ENCODE peak calls at places on chromosomes 13 and 19, in nine cellular contexts. N, J, V, W, D, Q, R, M and X are unnamed samples.

GRCh38 chr19:5016781-5017180 is 47.9 kb downstream of the KDM4B start:
- DNase-seq in R (no peak), N (no peak), W (no peak), V (no peak), D (no peak), M (no peak), J (no peak), Q (no peak), X (no peak)

GRCh38 chr13:99796175-99796819 is 175.3 kb downstream of the ZIC5 start:
- DNase-seq in J (no peak), R (no peak), Q (peak), N (no peak), V (no peak), W (no peak), D (no peak), M (peak), X (no peak)

GRCh38 chr19:42081584-42082258 is 5.8 kb downstream of the ZNF574 start:
- DNase-seq in D (no peak), V (no peak), R (no peak), J (no peak), N (no peak), M (peak), W (no peak), Q (no peak), X (no peak)

GRCh38 chr13:98333481-98333880 is 156.4 kb upstream of the RNF113B start:
- DNase-seq in W (no peak), D (no peak), V (no peak), M (no peak), N (no peak), J (no peak), R (no peak), Q (peak), X (no peak)

GRCh38 chr19:54606891-54607781 is 13.7 kb downstream of the LILRA1 start:
- DNase-seq in W (no peak), J (no peak), D (no peak), N (peak), V (no peak), Q (no peak), M (no peak), R (no peak), X (no peak)

GRCh38 chr19:33143897-33144405 is 12.0 kb downstream of the WDR88 start:
- DNase-seq in J (peak), Q (peak), R (peak), W (peak), M (peak), V (peak), D (peak), N (peak), X (peak)

GRCh38 chr13:27171244-27171829 is at the start of gene USP12:
- DNase-seq in D (no peak), M (peak), J (peak), W (no peak), R (no peak), Q (peak), V (peak), N (no peak), X (peak)

GRCh38 chr19:39136225-39136940 is 10.8 kb downstream of the PAK4 start:
- DNase-seq in D (peak), R (no peak), J (no peak), Q (peak), M (no peak), W (no peak), N (no peak), V (no peak), X (no peak)

GRCh38 chr19:35908977-35909683 is 1.0 kb upstream of the TYROBP start:
- DNase-seq in V (no peak), R (peak), W (no peak), Q (no peak), D (no peak), M (no peak), N (no peak), J (peak), X (peak)

GRCh38 chr13:45546410-45546765 is 69.2 kb downstream of the ERICH6B start:
- DNase-seq in N (no peak), D (no peak), M (no peak), W (no peak), Q (no peak), V (no peak), R (no peak), J (no peak), X (no peak)

GRCh38 chr19:4703671-4704316 is 19.8 kb downstream of the DPP9 start:
- DNase-seq in D (no peak), W (no peak), R (no peak), Q (no peak), V (no peak), J (no peak), M (no peak), N (no peak), X (no peak)

GRCh38 chr19:21472507-21472906 is 32.9 kb upstream of the ZNF429 start:
- DNase-seq in V (no peak), W (no peak), N (no peak), R (no peak), J (no peak), M (no peak), Q (no peak), D (no peak), X (no peak)

GRCh38 chr13:45162194-45162593 is 38.7 kb downstream of the KCTD4 start:
- DNase-seq in N (no peak), W (no peak), J (no peak), M (peak), R (no peak), Q (no peak), V (no peak), D (no peak), X (no peak)

GRCh38 chr19:23817519-23817918 is 58.8 kb upstream of the ZNF681 start:
- DNase-seq in V (peak), M (peak), N (no peak), Q (peak), J (no peak), R (no peak), W (peak), D (no peak), X (no peak)

GRCh38 chr19:35350591-35350990 is 2.9 kb downstream of the FFAR1 start:
- DNase-seq in N (peak), V (no peak), D (peak), M (no peak), J (no peak), R (no peak), W (no peak), Q (peak), X (no peak)

GRCh38 chr13:91181892-91182291 is 165.6 kb upstream of the MIR17HG start:
- DNase-seq in M (no peak), V (no peak), N (no peak), W (no peak), R (no peak), J (no peak), Q (no peak), D (no peak), X (no peak)

GRCh38 chr19:703651-704446 is 4.9 kb upstream of the PALM start:
- DNase-seq in Q (peak), N (no peak), W (peak), D (peak), V (peak), R (peak), M (peak), J (peak), X (no peak)

GRCh38 chr13:99468971-99469545 is 32.2 kb upstream of the TM9SF2 start:
- DNase-seq in D (no peak), Q (peak), N (no peak), V (no peak), J (no peak), R (no peak), W (no peak), M (peak), X (no peak)

GRCh38 chr13:78680611-78681010 is 21.7 kb upstream of the OBI1 start:
- DNase-seq in W (no peak), J (no peak), M (no peak), D (no peak), N (no peak), V (no peak), Q (no peak), R (no peak), X (no peak)

GRCh38 chr19:18635831-18636182 is 1.0 kb upstream of the KLHL26 start:
- DNase-seq in V (no peak), W (no peak), M (no peak), J (no peak), R (no peak), Q (no peak), D (no peak), N (no peak), X (no peak)

GRCh38 chr13:85095887-85096286 is 703.3 kb downstream of the SLITRK6 start:
- DNase-seq in D (no peak), J (no peak), N (no peak), W (no peak), M (no peak), V (no peak), Q (no peak), R (no peak), X (no peak)

GRCh38 chr13:113305208-113305607 is 8.2 kb downstream of the LAMP1 start:
- DNase-seq in V (no peak), D (no peak), N (no peak), M (peak), W (no peak), R (peak), J (no peak), Q (no peak), X (no peak)

GRCh38 chr19:31257025-31257424 is 92.2 kb downstream of the TSHZ3 start:
- DNase-seq in V (no peak), Q (no peak), W (no peak), N (peak), R (no peak), D (no peak), M (no peak), J (no peak), X (no peak)

GRCh38 chr13:87999141-87999765 is 328.1 kb downstream of the SLITRK5 start:
- DNase-seq in W (no peak), M (peak), J (no peak), R (no peak), N (no peak), V (no peak), Q (no peak), D (no peak), X (no peak)

GRCh38 chr13:87999791-88000190 is 328.6 kb downstream of the SLITRK5 start:
- DNase-seq in N (no peak), R (no peak), W (no peak), D (no peak), V (no peak), J (no peak), M (no peak), Q (no peak), X (no peak)

GRCh38 chr13:88000787-88001186 is 329.6 kb downstream of the SLITRK5 start:
- DNase-seq in M (no peak), D (no peak), V (no peak), W (no peak), Q (peak), J (no peak), N (no peak), R (no peak), X (no peak)

GRCh38 chr13:88000239-88000638 is 329.1 kb downstream of the SLITRK5 start:
- DNase-seq in V (no peak), J (no peak), Q (peak), M (no peak), W (no peak), D (peak), R (no peak), N (no peak), X (no peak)

GRCh38 chr13:88005188-88005587 is 334.0 kb downstream of the SLITRK5 start:
- DNase-seq in N (no peak), D (no peak), V (no peak), W (no peak), R (no peak), Q (no peak), M (no peak), J (no peak), X (no peak)
- TF ChIP-seq CTCF in N (no peak), D (no peak), V (no peak), W (no peak), R (no peak), Q (peak), M (no peak), J (no peak), X (no peak)

GRCh38 chr19:2624537-2625091 is 77.9 kb downstream of the GNG7 start:
- DNase-seq in J (peak), M (no peak), W (no peak), R (no peak), Q (peak), N (no peak), V (no peak), D (no peak), X (no peak)
- TF ChIP-seq CTCF in J (peak), M (no peak), W (no peak), R (no peak), Q (peak), N (peak), V (no peak), D (peak), X (no peak)

DNA sequence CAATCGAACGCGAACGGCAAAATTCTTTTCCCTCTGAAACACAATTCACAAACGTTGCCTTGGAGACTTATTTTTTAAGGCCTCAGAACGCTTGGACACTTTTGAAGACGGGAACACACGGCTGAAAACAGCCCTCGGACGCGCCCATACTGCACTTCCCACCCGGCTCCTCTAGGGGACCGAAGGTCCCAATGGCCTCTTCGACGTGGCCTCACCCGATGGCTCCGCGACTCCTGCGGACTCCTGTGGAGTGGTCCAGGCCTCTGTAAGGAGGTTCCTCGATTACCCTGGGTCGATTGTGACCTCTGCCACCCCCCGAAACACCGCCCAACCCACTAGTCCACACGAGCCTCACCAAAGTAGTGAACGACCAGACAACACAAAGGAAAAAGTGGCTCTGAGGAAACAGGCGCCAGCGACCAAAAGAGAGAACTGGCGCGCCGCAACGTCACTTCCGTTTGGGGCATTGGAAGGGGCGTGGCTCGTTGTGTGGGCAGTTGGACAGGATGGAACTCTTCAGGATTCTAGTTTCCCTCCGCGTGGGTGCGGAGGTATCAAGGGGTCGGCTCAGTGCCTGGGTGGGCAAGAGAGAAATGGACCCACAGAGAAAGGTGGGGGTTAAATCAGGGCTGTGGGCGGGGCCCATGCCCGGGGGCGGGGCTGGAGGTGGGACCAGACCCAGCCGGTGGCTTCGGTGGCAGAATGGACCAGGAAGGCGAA is at the start of gene ZNF560:
- DNase-seq in M (peak), Q (peak), R (no peak), W (no peak), V (no peak), J (no peak), N (no peak), D (no peak), X (no peak)
- TF ChIP-seq CTCF in M (peak), Q (peak), R (no peak), W (no peak), V (no peak), J (no peak), N (no peak), D (no peak), X (no peak)

DNA sequence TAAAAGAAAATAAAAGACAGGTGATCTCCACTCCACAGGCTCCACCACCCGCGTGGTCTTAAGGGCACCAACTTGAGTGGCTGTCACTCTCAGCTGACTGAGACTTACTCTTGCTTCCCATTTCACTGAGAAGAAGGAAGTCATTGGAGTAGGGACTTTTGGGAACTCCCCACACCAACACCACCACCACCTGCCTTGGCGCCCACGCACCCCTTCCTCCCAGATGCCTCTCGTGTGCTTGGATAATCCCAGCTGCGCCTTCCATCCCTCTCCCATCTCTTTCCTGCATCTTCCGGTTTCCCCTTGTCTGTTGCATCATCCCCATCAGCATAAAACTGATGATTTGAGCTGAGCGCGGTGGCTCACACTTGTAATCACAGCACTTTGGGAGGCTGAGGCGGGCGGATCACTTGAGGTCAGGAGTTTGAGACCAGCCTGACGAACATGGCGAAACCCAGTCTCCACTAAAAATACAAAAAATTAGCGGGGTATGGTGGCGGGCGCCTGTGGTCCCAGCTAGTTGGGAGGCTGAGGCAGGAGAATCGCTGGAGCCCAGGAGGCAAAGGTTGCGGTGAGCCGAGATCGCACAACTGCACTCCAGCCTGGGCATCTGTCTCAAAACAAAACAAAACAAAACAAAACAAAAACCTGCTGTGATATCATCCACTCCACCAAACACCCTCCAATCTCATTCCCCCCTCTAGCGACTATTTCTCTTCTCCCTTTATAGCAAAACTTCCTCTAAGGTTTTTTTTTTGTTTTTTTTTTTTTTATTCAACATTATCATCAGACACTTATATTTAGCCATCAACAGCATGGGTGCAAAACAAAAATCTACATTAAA is 25.5 kb downstream of the AP2S1 start:
- DNase-seq in N (no peak), M (no peak), V (no peak), D (no peak), Q (no peak), R (no peak), J (no peak), W (no peak), X (no peak)
- TF ChIP-seq CTCF in N (no peak), M (no peak), V (no peak), D (no peak), Q (no peak), R (no peak), J (no peak), W (no peak), X (no peak)

DNA sequence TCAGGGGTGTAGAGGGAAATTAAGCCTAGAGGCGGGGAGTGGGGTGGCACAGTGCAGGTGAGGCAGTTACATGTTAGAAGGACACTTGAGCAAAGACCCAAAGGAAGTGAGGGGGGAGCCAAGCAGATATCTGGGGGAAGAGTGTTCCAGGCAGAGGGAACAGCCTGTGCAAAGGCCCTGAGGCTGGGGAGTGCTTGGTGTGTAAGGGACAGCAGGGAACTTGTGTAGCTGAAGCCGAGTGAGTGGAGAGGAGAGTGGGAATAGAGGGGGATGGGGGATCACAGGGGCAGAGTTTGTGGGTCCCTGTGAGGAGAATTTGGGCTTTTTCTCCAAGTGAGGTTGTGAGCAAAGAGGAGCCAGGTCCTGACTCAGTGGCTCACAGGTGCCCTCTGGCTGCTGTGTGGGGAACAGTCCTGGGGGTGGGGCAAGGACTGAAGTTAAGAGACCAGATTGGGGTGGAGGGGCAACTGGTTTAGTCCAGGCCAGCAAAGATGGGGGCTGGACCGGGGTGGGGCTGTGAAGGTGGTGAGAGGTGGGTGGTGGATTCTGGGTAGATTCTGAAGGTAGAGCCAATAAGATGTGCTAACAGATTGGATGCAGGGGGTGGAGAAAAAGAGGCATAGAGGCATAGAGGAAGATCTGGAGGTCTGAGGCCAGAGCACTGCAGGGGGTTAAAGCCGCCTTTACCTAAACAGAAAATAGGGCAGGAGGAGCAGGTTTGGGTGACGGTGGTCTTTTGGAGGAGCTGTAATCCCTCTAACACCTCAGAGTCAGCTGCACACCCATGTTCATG is 75.3 kb downstream of the CACNA1A start:
- DNase-seq in J (peak), N (no peak), W (no peak), M (peak), Q (peak), R (no peak), V (peak), D (peak), X (peak)
- TF ChIP-seq CTCF in J (peak), N (peak), W (no peak), M (peak), Q (peak), R (no peak), V (peak), D (peak), X (no peak)

GRCh38 chr13:94427313-94427712 is 52.2 kb downstream of the DCT start:
- DNase-seq in W (no peak), D (no peak), Q (no peak), N (no peak), V (no peak), M (no peak), R (no peak), J (no peak), X (no peak)

GRCh38 chr13:94433055-94433947 is 46.2 kb downstream of the DCT start:
- DNase-seq in W (no peak), V (no peak), N (no peak), J (no peak), R (no peak), Q (peak), M (no peak), D (no peak), X (no peak)

GRCh38 chr13:94435604-94436226 is 43.8 kb downstream of the DCT start:
- DNase-seq in D (no peak), W (no peak), V (no peak), J (no peak), N (no peak), Q (no peak), R (no peak), M (peak), X (no peak)

GRCh38 chr13:94431987-94432386 is 47.5 kb downstream of the DCT start:
- DNase-seq in Q (no peak), D (no peak), V (no peak), N (no peak), R (no peak), J (no peak), M (no peak), W (no peak), X (no peak)

GRCh38 chr13:94431569-94431968 is 47.9 kb downstream of the DCT start:
- DNase-seq in D (no peak), N (no peak), M (no peak), W (no peak), J (no peak), V (no peak), R (no peak), Q (no peak), X (no peak)
- TF ChIP-seq CTCF in D (no peak), N (peak), M (no peak), W (no peak), J (no peak), V (no peak), R (no peak), Q (peak), X (no peak)